ENCODE peak calls at places on chromosomes 16 and 17, in four cellular contexts. One of them, this sample, is unnamed.
A peak's percentile ranks its signal among the peaks of the same experiment; 100 is the strongest.

GRCh38 chr17:41793749-41794602 is 7.5 kb upstream of the JUP start:
- DNase-seq in H7: peak; percentile 82
- DNase-seq in pancreas: no peak
- DNase-seq in fibroblast of pulmonary artery: peak; percentile 48
- DNase-seq in this sample: no peak

GRCh38 chr17:44871546-44871945 is 23.9 kb downstream of the HIGD1B start:
- DNase-seq in H7: no peak
- DNase-seq in pancreas: no peak
- DNase-seq in fibroblast of pulmonary artery: no peak
- DNase-seq in this sample: no peak

GRCh38 chr17:29151567-29151966 is 28.6 kb downstream of the MYO18A start:
- DNase-seq in pancreas: no peak
- DNase-seq in H7: no peak
- DNase-seq in fibroblast of pulmonary artery: peak; percentile 74
- DNase-seq in this sample: peak; percentile 39

GRCh38 chr17:37094391-37094790 is 145.6 kb downstream of the AATF start:
- DNase-seq in pancreas: no peak
- DNase-seq in H7: no peak
- DNase-seq in fibroblast of pulmonary artery: no peak
- DNase-seq in this sample: no peak

GRCh38 chr17:34519286-34519685 is 60.1 kb upstream of the TMEM132E start:
- DNase-seq in fibroblast of pulmonary artery: no peak
- DNase-seq in pancreas: no peak
- DNase-seq in H7: peak; percentile 84
- DNase-seq in this sample: no peak

GRCh38 chr16:13343981-13344380 is 442.6 kb downstream of the SHISA9 start:
- DNase-seq in pancreas: no peak
- DNase-seq in fibroblast of pulmonary artery: no peak
- DNase-seq in H7: no peak
- DNase-seq in this sample: peak; percentile 9

GRCh38 chr17:19333736-19334290 is 28.7 kb downstream of the B9D1 start:
- DNase-seq in fibroblast of pulmonary artery: no peak
- DNase-seq in H7: peak; percentile 80
- DNase-seq in pancreas: no peak
- DNase-seq in this sample: no peak

GRCh38 chr17:14755002-14755401 is 454.1 kb downstream of the HS3ST3B1 start:
- DNase-seq in pancreas: no peak
- DNase-seq in H7: no peak
- DNase-seq in fibroblast of pulmonary artery: no peak
- DNase-seq in this sample: peak; percentile 44

GRCh38 chr17:33966410-33967063 is 288.5 kb upstream of the CCL2 start:
- DNase-seq in fibroblast of pulmonary artery: no peak
- DNase-seq in pancreas: no peak
- DNase-seq in H7: no peak
- DNase-seq in this sample: no peak

GRCh38 chr16:66409156-66409555 is 17.9 kb upstream of the BEAN1 start:
- DNase-seq in H7: no peak
- DNase-seq in pancreas: no peak
- DNase-seq in fibroblast of pulmonary artery: peak; percentile 78
- DNase-seq in this sample: peak; percentile 51

GRCh38 chr17:82696916-82697807 is 1.3 kb downstream of the RAB40B start:
- DNase-seq in fibroblast of pulmonary artery: no peak
- DNase-seq in H7: peak; percentile 85
- DNase-seq in pancreas: no peak
- DNase-seq in this sample: no peak
- H3K4me3 ChIP-seq in fibroblast of pulmonary artery: peak overlapping the region; percentile 61
- H3K4me3 ChIP-seq in H7: peak overlapping the region; percentile 54
- H3K4me3 ChIP-seq in pancreas: peak overlapping the region; percentile 75
- H3K4me3 ChIP-seq in this sample: peak overlapping the region; percentile 66

DNA sequence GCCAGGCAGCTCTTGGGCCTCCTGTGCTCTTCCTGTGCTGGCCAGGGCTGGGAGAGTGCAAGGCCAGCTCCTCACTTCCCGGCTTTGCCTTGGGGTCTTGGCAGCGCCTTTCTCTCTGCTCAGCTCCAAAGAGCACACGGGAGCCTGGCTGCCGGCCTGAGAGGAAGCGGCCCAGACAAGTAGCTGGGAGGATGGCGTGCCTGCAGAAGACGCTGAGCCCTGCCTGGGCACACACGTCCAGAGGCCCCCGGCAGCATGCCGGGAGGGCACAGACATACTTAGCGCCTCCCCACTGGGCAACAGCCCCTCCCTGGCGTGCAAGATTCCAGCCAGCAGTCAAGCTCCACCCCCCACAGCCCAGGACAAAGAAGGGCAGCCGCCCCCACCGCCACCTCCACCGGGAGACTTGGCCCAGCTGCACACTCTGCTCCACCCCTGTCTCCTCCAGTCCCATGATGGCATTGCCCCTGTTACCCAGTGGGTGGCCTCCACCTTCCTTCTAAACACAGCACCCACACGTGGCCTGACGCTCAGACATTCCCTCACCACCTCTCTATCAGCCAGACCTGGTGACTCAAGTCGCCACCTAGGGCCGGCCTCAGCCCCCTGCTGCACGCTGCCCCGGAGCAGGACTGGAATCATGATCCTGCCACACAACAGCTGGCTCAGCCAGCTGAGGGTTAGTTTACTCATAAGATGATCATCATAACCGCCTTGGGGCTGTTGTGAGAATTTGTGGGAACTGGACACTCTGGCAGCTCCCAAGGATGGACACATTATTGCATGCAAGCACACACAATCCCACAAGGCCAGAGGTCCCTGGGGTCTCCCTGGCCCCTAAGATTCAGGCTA is 12.4 kb downstream of the SGCA start:
- DNase-seq in fibroblast of pulmonary artery: peak; percentile 95
- DNase-seq in pancreas: peak; percentile 86
- DNase-seq in H7: peak; percentile 90
- DNase-seq in this sample: peak; percentile 97
- H3K4me3 ChIP-seq in fibroblast of pulmonary artery: no peak overlapping the region
- H3K4me3 ChIP-seq in pancreas: no peak overlapping the region
- H3K4me3 ChIP-seq in H7: peak overlapping the region; percentile 17
- H3K4me3 ChIP-seq in this sample: no peak overlapping the region

DNA sequence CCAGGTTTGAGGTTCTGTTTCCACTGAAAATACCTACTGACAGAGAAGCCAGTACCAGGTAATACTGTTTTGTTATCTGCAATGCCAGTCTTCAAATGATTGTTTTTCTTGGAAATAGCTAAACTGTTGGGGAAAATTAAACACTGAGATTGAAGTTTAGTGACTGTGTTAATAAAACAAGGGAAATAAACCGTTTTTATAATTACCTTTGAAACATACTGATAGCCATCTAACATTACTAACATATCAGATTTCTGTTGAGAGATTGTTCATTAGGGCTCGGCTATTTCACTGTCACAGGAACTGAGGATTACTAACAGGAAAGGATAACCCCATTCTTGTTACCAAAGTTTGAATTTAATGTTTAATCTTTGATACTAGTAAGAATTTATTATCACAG is 42.1 kb downstream of the CYB5B start:
- DNase-seq in pancreas: no peak
- DNase-seq in fibroblast of pulmonary artery: no peak
- DNase-seq in H7: no peak
- DNase-seq in this sample: no peak
- H3K4me3 ChIP-seq in pancreas: no peak overlapping the region
- H3K4me3 ChIP-seq in fibroblast of pulmonary artery: no peak overlapping the region
- H3K4me3 ChIP-seq in H7: no peak overlapping the region
- H3K4me3 ChIP-seq in this sample: no peak overlapping the region

GRCh38 chr16:57432989-57433388 is 14.2 kb downstream of the CIAPIN1 start:
- DNase-seq in pancreas: no peak
- DNase-seq in fibroblast of pulmonary artery: no peak
- DNase-seq in H7: no peak
- DNase-seq in this sample: no peak

GRCh38 chr16:57435838-57436237 is 11.3 kb downstream of the CIAPIN1 start:
- DNase-seq in fibroblast of pulmonary artery: no peak
- DNase-seq in H7: no peak
- DNase-seq in pancreas: no peak
- DNase-seq in this sample: no peak

GRCh38 chr16:57430955-57431354 is 16.2 kb downstream of the CIAPIN1 start:
- DNase-seq in fibroblast of pulmonary artery: no peak
- DNase-seq in H7: no peak
- DNase-seq in pancreas: no peak
- DNase-seq in this sample: no peak

GRCh38 chr16:57432505-57432904 is 14.7 kb downstream of the CIAPIN1 start:
- DNase-seq in fibroblast of pulmonary artery: no peak
- DNase-seq in pancreas: no peak
- DNase-seq in H7: no peak
- DNase-seq in this sample: no peak

GRCh38 chr16:57434003-57434402 is 13.2 kb downstream of the CIAPIN1 start:
- DNase-seq in H7: no peak
- DNase-seq in pancreas: no peak
- DNase-seq in fibroblast of pulmonary artery: no peak
- DNase-seq in this sample: no peak
- H3K4me3 ChIP-seq in H7: no peak overlapping the region
- H3K4me3 ChIP-seq in pancreas: no peak overlapping the region
- H3K4me3 ChIP-seq in fibroblast of pulmonary artery: no peak overlapping the region
- H3K4me3 ChIP-seq in this sample: no peak overlapping the region

GRCh38 chr16:69110406-69110805 is 5.0 kb downstream of the HAS3 start:
- DNase-seq in pancreas: no peak
- DNase-seq in fibroblast of pulmonary artery: no peak
- DNase-seq in H7: no peak
- DNase-seq in this sample: no peak

GRCh38 chr16:69109486-69110270 is 4.2 kb downstream of the HAS3 start:
- DNase-seq in H7: no peak
- DNase-seq in pancreas: no peak
- DNase-seq in fibroblast of pulmonary artery: no peak
- DNase-seq in this sample: no peak

GRCh38 chr16:69107311-69107962 is 2.0 kb downstream of the HAS3 start:
- DNase-seq in fibroblast of pulmonary artery: no peak
- DNase-seq in H7: peak; percentile 87
- DNase-seq in pancreas: peak; percentile 61
- DNase-seq in this sample: peak; percentile 15

GRCh38 chr16:69108069-69108904 is 2.8 kb downstream of the HAS3 start:
- DNase-seq in H7: peak; percentile 88
- DNase-seq in pancreas: no peak
- DNase-seq in fibroblast of pulmonary artery: no peak
- DNase-seq in this sample: no peak

DNA sequence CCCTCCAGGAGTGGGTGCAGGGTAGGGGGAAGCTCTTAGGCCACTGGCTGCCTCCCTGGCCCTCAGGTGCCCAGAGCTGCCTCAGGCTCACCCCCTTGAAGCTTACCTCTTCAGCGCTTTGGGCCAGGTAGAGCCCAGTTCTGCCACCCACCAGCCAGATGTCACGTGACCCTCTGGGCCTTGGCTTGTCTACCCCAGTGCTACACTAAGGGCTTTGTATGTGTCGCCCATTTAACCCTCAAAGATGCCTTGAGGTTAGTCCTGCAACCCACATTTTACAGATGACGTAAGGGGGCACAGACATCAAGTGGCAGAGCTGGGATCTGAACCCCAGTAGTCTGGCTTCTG is 3.4 kb downstream of the HAS3 start:
- DNase-seq in fibroblast of pulmonary artery: no peak
- DNase-seq in pancreas: no peak
- DNase-seq in H7: peak; percentile 39
- DNase-seq in this sample: no peak
- H3K4me3 ChIP-seq in fibroblast of pulmonary artery: no peak overlapping the region
- H3K4me3 ChIP-seq in pancreas: no peak overlapping the region
- H3K4me3 ChIP-seq in H7: peak overlapping the region; percentile 81
- H3K4me3 ChIP-seq in this sample: no peak overlapping the region

DNA sequence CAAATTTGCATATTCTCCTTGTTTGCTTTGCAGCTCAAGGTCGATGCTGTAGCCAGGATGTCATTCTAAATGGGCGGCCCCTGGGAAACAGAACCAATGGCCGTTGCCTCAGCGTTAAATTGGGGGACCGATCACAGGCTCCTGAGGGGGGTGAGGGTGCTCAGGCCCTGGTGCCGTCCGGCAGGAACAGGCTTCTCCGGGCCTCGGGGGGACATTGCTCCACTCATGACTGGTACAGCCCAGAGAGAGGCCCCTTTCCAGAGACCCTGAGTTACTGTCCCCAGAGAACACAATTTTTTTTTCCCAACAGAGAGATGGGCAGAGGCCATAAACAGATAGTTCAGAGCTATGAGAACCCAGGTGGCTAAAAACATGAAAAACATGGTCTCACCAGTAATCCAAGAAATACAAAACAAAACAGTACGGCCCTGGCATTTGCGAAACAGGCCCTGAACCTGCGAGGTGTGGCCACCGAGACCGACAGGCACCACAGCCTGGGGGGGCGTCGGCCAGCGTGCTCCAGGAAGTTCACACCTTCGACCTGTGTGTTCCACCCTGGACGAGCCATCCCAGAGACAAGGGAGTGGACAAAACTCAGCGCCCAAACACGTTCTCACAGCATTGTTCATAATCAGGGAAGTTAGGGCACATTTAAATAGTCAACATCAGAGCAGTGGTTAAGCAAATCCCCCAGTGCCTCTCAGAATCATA is 82.8 kb downstream of the METRNL start:
- DNase-seq in fibroblast of pulmonary artery: no peak
- DNase-seq in pancreas: no peak
- DNase-seq in H7: peak; percentile 37
- DNase-seq in this sample: no peak
- H3K4me3 ChIP-seq in fibroblast of pulmonary artery: no peak overlapping the region
- H3K4me3 ChIP-seq in pancreas: no peak overlapping the region
- H3K4me3 ChIP-seq in H7: no peak overlapping the region
- H3K4me3 ChIP-seq in this sample: no peak overlapping the region

DNA sequence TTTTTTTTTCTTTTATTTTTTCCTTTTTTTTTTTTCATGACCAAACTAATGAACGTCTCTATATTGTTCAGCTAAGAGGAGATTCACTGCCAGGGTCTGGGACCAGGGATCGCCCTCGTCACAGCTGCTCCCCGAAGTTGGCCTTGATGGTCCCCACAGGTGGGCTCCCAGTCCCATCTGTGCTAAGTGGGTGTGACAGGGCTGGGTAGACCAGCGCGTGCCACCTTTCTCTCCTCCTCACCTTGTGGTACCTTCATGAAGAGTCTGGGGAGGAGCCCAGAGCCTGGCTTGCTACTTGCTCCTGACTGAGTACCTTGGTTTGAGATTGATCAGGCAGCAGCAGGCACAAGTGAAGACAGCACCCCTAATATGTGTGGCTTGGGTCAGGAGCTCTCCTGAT is 6.5 kb upstream of the FOXF1 start:
- DNase-seq in H7: no peak
- DNase-seq in fibroblast of pulmonary artery: no peak
- DNase-seq in pancreas: no peak
- DNase-seq in this sample: no peak
- H3K4me3 ChIP-seq in H7: no peak overlapping the region
- H3K4me3 ChIP-seq in fibroblast of pulmonary artery: no peak overlapping the region
- H3K4me3 ChIP-seq in pancreas: no peak overlapping the region
- H3K4me3 ChIP-seq in this sample: no peak overlapping the region

DNA sequence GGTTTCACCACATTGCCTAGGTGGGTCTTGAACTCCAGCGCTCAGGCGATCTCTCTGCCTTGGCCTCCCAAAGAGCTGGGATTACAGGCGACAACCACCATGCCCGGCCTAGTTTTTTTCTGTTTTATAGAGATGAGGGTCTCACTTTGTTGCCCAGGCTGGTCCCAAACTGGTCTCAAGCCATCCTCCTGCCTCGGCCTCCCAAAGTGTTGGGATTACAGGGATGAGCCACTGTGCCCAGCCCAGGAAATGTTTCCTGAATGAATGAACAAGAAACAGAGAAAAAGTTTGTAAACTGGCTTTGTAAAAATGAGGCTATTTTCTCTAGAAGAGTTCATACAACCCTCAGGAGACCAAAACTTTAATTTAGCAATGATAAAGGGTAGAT is 68.0 kb downstream of the WWP2 start:
- DNase-seq in H7: no peak
- DNase-seq in fibroblast of pulmonary artery: no peak
- DNase-seq in pancreas: no peak
- DNase-seq in this sample: no peak
- H3K4me3 ChIP-seq in H7: no peak overlapping the region
- H3K4me3 ChIP-seq in fibroblast of pulmonary artery: no peak overlapping the region
- H3K4me3 ChIP-seq in pancreas: no peak overlapping the region
- H3K4me3 ChIP-seq in this sample: no peak overlapping the region